ENCODE peak calls at places on chromosomes 16 and 17, in six cellular contexts. One of them, this sample, is unnamed.
A peak's percentile ranks its signal among the peaks of the same experiment; 100 is the strongest.

GRCh38 chr17:48155889-48156670 is 48.5 kb downstream of the SNX11 start:
- DNase-seq in MM.1S: no peak
- DNase-seq in endothelial cell of umbilical vein: no peak
- DNase-seq in astrocyte: no peak
- DNase-seq in hepatocyte: no peak
- DNase-seq in trophoblast cell: no peak
- DNase-seq in this sample: no peak

GRCh38 chr16:67968440-67969285 is at the start of gene SLC12A4:
- DNase-seq in MM.1S: peak; percentile 89
- DNase-seq in endothelial cell of umbilical vein: peak; percentile 78
- DNase-seq in astrocyte: peak; percentile 44
- DNase-seq in hepatocyte: peak; percentile 94
- DNase-seq in trophoblast cell: peak; percentile 67
- DNase-seq in this sample: peak; percentile 76

GRCh38 chr16:89945654-89946053 is 2.9 kb upstream of the DEF8 start:
- DNase-seq in MM.1S: no peak
- DNase-seq in endothelial cell of umbilical vein: no peak
- DNase-seq in astrocyte: no peak
- DNase-seq in hepatocyte: no peak
- DNase-seq in trophoblast cell: no peak
- DNase-seq in this sample: peak; percentile 30

GRCh38 chr16:89164436-89164835 is 7.1 kb upstream of the CDH15 start:
- DNase-seq in MM.1S: no peak
- DNase-seq in endothelial cell of umbilical vein: no peak
- DNase-seq in astrocyte: no peak
- DNase-seq in hepatocyte: no peak
- DNase-seq in trophoblast cell: no peak
- DNase-seq in this sample: no peak

GRCh38 chr17:78558181-78558850 is 18.9 kb downstream of the DNAH17 start:
- DNase-seq in MM.1S: no peak
- DNase-seq in endothelial cell of umbilical vein: no peak
- DNase-seq in astrocyte: no peak
- DNase-seq in hepatocyte: no peak
- DNase-seq in trophoblast cell: peak; percentile 15
- DNase-seq in this sample: no peak

GRCh38 chr16:85856054-85856453 is 42.9 kb upstream of the IRF8 start:
- DNase-seq in MM.1S: no peak
- DNase-seq in endothelial cell of umbilical vein: no peak
- DNase-seq in astrocyte: no peak
- DNase-seq in hepatocyte: no peak
- DNase-seq in trophoblast cell: no peak
- DNase-seq in this sample: no peak

GRCh38 chr16:65666132-65666869 is 544.4 kb upstream of the CDH11 start:
- DNase-seq in MM.1S: no peak
- DNase-seq in endothelial cell of umbilical vein: no peak
- DNase-seq in astrocyte: peak; percentile 44
- DNase-seq in hepatocyte: peak; percentile 70
- DNase-seq in trophoblast cell: no peak
- DNase-seq in this sample: peak; percentile 85

GRCh38 chr17:81978901-81979298 is 1.5 kb downstream of the ASPSCR1 start:
- DNase-seq in MM.1S: no peak
- DNase-seq in endothelial cell of umbilical vein: no peak
- DNase-seq in astrocyte: no peak
- DNase-seq in hepatocyte: no peak
- DNase-seq in trophoblast cell: no peak
- DNase-seq in this sample: no peak

GRCh38 chr17:63035271-63035670 is 69.2 kb downstream of the TANC2 start:
- DNase-seq in MM.1S: no peak
- DNase-seq in endothelial cell of umbilical vein: no peak
- DNase-seq in astrocyte: peak; percentile 79
- DNase-seq in hepatocyte: no peak
- DNase-seq in trophoblast cell: no peak
- DNase-seq in this sample: peak; percentile 86

GRCh38 chr17:28426081-28426519 is 20.1 kb upstream of the SLC46A1 start:
- DNase-seq in MM.1S: no peak
- DNase-seq in endothelial cell of umbilical vein: no peak
- DNase-seq in astrocyte: no peak
- DNase-seq in hepatocyte: no peak
- DNase-seq in trophoblast cell: no peak
- DNase-seq in this sample: peak; percentile 20

GRCh38 chr17:6753565-6753964 is 2.3 kb upstream of the XAF1 start:
- DNase-seq in MM.1S: no peak
- DNase-seq in endothelial cell of umbilical vein: peak; percentile 74
- DNase-seq in astrocyte: peak; percentile 4
- DNase-seq in hepatocyte: no peak
- DNase-seq in trophoblast cell: no peak
- DNase-seq in this sample: no peak

GRCh38 chr17:3974138-3974687 is 10.0 kb upstream of the ATP2A3 start:
- DNase-seq in MM.1S: no peak
- DNase-seq in endothelial cell of umbilical vein: peak; percentile 34
- DNase-seq in astrocyte: no peak
- DNase-seq in hepatocyte: no peak
- DNase-seq in trophoblast cell: no peak
- DNase-seq in this sample: no peak

GRCh38 chr16:49502136-49502881 is 128.7 kb downstream of the C16orf78 start:
- DNase-seq in MM.1S: no peak
- DNase-seq in endothelial cell of umbilical vein: no peak
- DNase-seq in astrocyte: no peak
- DNase-seq in hepatocyte: no peak
- DNase-seq in trophoblast cell: no peak
- DNase-seq in this sample: no peak

GRCh38 chr16:10971560-10971961 is 27.2 kb downstream of the CLEC16A start:
- DNase-seq in MM.1S: peak; percentile 64
- DNase-seq in endothelial cell of umbilical vein: peak; percentile 73
- DNase-seq in astrocyte: peak; percentile 69
- DNase-seq in hepatocyte: peak; percentile 88
- DNase-seq in trophoblast cell: peak; percentile 78
- DNase-seq in this sample: peak; percentile 80

GRCh38 chr17:65041518-65041917 is 15.0 kb downstream of the GNA13 start:
- DNase-seq in MM.1S: no peak
- DNase-seq in endothelial cell of umbilical vein: no peak
- DNase-seq in astrocyte: no peak
- DNase-seq in hepatocyte: no peak
- DNase-seq in trophoblast cell: no peak
- DNase-seq in this sample: no peak

GRCh38 chr16:68319185-68319908 is 8.5 kb downstream of the PRMT7 start:
- DNase-seq in MM.1S: no peak
- DNase-seq in endothelial cell of umbilical vein: no peak
- DNase-seq in astrocyte: no peak
- DNase-seq in hepatocyte: no peak
- DNase-seq in trophoblast cell: no peak
- DNase-seq in this sample: no peak

GRCh38 chr17:7403043-7403901 is 625 bp downstream of the TMEM256 start:
- DNase-seq in MM.1S: no peak
- DNase-seq in endothelial cell of umbilical vein: no peak
- DNase-seq in astrocyte: no peak
- DNase-seq in hepatocyte: peak; percentile 85
- DNase-seq in trophoblast cell: no peak
- DNase-seq in this sample: no peak

GRCh38 chr17:43536236-43537088 is 9.7 kb downstream of the ETV4 start:
- DNase-seq in MM.1S: no peak
- DNase-seq in endothelial cell of umbilical vein: no peak
- DNase-seq in astrocyte: peak; percentile 28
- DNase-seq in hepatocyte: no peak
- DNase-seq in trophoblast cell: peak; percentile 82
- DNase-seq in this sample: peak; percentile 43

GRCh38 chr17:68057531-68057952 is 22.0 kb downstream of the KPNA2 start:
- DNase-seq in MM.1S: peak; percentile 29
- DNase-seq in endothelial cell of umbilical vein: peak; percentile 53
- DNase-seq in astrocyte: no peak
- DNase-seq in hepatocyte: no peak
- DNase-seq in trophoblast cell: peak; percentile 45
- DNase-seq in this sample: peak; percentile 61

GRCh38 chr16:17817260-17817659 is 346.5 kb upstream of the XYLT1 start:
- DNase-seq in MM.1S: no peak
- DNase-seq in endothelial cell of umbilical vein: no peak
- DNase-seq in astrocyte: no peak
- DNase-seq in hepatocyte: no peak
- DNase-seq in trophoblast cell: no peak
- DNase-seq in this sample: no peak

GRCh38 chr16:56715128-56715527 is 14.8 kb upstream of the NUP93 start:
- DNase-seq in MM.1S: no peak
- DNase-seq in endothelial cell of umbilical vein: no peak
- DNase-seq in astrocyte: no peak
- DNase-seq in hepatocyte: no peak
- DNase-seq in trophoblast cell: no peak
- DNase-seq in this sample: no peak

DNA sequence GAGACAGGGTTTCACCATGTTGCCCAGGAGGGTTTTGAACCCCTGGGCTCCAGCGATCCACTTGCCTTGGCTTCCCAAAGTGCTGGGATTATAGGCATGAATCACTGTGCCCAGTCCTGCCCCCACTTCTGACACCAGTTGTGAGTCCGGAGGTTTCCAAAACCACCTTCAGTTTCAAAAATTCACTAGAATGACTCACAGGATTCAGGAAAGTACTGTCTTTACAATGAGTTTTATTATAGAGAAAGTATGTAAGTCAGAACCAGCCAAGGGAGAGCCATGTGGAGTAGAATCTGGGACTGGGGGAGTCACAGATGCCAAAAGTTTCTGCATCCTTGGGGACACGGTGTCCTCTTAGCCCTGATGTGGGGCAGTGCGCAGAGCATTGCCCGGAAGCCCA is 55.1 kb downstream of the PLD6 start:
- DNase-seq in MM.1S: no peak
- DNase-seq in endothelial cell of umbilical vein: peak; percentile 59
- DNase-seq in astrocyte: peak; percentile 85
- DNase-seq in hepatocyte: no peak
- DNase-seq in trophoblast cell: no peak
- DNase-seq in this sample: peak; percentile 97
- H3K4me2 ChIP-seq in MM.1S: no peak overlapping the region
- H3K4me2 ChIP-seq in endothelial cell of umbilical vein: peak overlapping the region; percentile 38
- H3K4me2 ChIP-seq in astrocyte: peak overlapping the region; percentile 68
- H3K4me2 ChIP-seq in hepatocyte: no peak overlapping the region
- H3K4me2 ChIP-seq in trophoblast cell: no peak overlapping the region
- H3K4me2 ChIP-seq in this sample: peak overlapping the region; percentile 65

DNA sequence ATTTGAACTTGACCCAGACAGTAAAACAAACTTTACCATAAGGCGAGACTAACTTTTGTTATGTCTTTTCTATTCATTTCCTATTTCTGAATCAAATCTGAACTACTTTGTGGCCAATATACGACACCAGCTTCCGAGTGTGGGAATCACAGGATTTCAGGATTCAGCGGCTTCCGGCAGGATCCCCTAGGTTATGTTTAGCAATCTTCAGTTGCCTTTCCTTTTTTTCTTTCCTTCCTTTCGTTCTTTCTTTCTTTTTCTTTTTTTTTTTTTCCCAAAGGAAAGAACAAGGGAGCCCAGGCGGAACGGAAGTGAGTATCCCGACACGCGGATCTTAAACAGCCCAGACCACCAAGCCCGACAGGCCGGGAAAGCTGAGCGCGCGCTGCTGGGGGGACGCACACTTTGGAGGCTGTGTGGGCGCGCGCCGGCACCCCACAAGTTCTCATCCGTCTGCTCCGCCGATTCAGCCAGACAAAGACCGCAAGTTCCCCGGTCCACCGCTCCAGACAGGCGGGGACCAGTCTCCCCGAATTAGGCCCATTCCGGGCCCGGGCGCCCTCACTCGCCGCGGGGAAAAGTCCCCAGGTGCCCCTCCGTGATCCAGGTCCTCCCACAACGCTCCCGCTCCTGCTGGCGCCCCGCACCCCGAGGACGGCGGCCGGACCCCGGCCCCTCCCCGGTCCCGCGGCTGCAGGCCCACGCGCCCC is 540 bp downstream of the TBC1D16 start:
- DNase-seq in MM.1S: no peak
- DNase-seq in endothelial cell of umbilical vein: peak; percentile 68
- DNase-seq in astrocyte: peak; percentile 29
- DNase-seq in hepatocyte: peak; percentile 47
- DNase-seq in trophoblast cell: no peak
- DNase-seq in this sample: peak; percentile 31
- H3K4me1 ChIP-seq in MM.1S: no peaks in the 10 kb centered on the region
- H3K4me1 ChIP-seq in endothelial cell of umbilical vein: peaks cover 7% of the 10 kb centered on the region
- H3K4me1 ChIP-seq in astrocyte: peaks cover 10% of the 10 kb centered on the region
- H3K4me1 ChIP-seq in hepatocyte: peaks cover 12% of the 10 kb centered on the region
- H3K4me1 ChIP-seq in trophoblast cell: peaks cover 6% of the 10 kb centered on the region
- H3K4me1 ChIP-seq in this sample: peaks cover 26% of the 10 kb centered on the region

GRCh38 chr17:5499790-5500189 is 13.4 kb downstream of the MIS12 start:
- DNase-seq in MM.1S: no peak
- DNase-seq in endothelial cell of umbilical vein: no peak
- DNase-seq in astrocyte: no peak
- DNase-seq in hepatocyte: peak; percentile 39
- DNase-seq in trophoblast cell: no peak
- DNase-seq in this sample: no peak

GRCh38 chr17:5502552-5502951 is 16.2 kb downstream of the MIS12 start:
- DNase-seq in MM.1S: no peak
- DNase-seq in endothelial cell of umbilical vein: no peak
- DNase-seq in astrocyte: no peak
- DNase-seq in hepatocyte: no peak
- DNase-seq in trophoblast cell: no peak
- DNase-seq in this sample: no peak

GRCh38 chr17:5500247-5500803 is 14.0 kb downstream of the MIS12 start:
- DNase-seq in MM.1S: no peak
- DNase-seq in endothelial cell of umbilical vein: peak; percentile 16
- DNase-seq in astrocyte: no peak
- DNase-seq in hepatocyte: peak; percentile 45
- DNase-seq in trophoblast cell: no peak
- DNase-seq in this sample: no peak

GRCh38 chr17:5500804-5501391 is 14.5 kb downstream of the MIS12 start:
- DNase-seq in MM.1S: peak; percentile 53
- DNase-seq in endothelial cell of umbilical vein: peak; percentile 85
- DNase-seq in astrocyte: peak; percentile 80
- DNase-seq in hepatocyte: peak; percentile 97
- DNase-seq in trophoblast cell: peak; percentile 49
- DNase-seq in this sample: peak; percentile 54

DNA sequence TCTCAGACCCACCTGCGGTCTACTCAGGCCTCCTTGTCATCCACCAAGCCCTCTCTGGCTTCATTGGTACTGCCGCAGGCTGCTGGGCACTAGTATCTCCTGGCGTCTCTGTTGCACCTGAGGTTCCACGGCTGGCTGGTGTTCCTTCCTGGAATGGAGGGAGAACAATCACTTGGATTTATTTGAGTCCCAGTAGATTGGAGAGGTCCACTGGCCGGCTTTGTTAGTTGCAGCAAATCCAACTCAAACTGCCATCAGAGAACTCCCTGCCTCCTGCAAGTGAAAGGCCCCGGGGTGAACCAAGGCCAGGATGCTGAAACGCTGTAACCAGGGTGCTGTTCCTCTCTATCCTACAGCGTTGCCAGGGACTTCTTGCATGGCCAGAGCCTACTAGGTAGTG is 15.4 kb downstream of the MIS12 start:
- DNase-seq in MM.1S: no peak
- DNase-seq in endothelial cell of umbilical vein: no peak
- DNase-seq in astrocyte: no peak
- DNase-seq in hepatocyte: no peak
- DNase-seq in trophoblast cell: no peak
- DNase-seq in this sample: no peak
- H3K4me2 ChIP-seq in MM.1S: no peak overlapping the region
- H3K4me2 ChIP-seq in endothelial cell of umbilical vein: no peak overlapping the region
- H3K4me2 ChIP-seq in astrocyte: peak overlapping the region; percentile 93
- H3K4me2 ChIP-seq in hepatocyte: peak overlapping the region; percentile 92
- H3K4me2 ChIP-seq in trophoblast cell: no peak overlapping the region
- H3K4me2 ChIP-seq in this sample: no peak overlapping the region

DNA sequence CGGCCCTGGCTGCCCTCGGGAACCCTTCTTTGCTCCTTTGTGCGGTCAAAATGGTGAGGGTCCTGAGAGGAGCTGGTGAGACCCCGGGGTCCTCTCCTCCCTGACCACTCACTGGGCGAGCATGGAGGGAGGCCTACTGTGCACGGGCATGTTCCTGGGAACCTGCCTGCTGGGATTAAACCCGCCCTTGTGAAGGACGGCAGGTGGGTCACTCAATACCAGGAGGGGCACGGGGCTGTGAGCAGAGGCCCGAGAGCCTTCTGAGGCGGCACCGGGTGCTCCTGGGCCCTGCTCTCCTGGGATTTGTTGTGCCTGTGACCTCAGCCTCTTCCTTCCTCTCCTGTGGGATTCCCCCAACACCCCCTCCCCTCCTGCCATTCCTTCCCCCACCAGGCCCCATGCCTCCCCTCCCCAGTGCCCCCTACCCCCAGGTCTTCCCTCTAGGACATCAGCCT is 19.7 kb downstream of the METRNL start:
- DNase-seq in MM.1S: no peak
- DNase-seq in endothelial cell of umbilical vein: no peak
- DNase-seq in astrocyte: no peak
- DNase-seq in hepatocyte: no peak
- DNase-seq in trophoblast cell: no peak
- DNase-seq in this sample: no peak
- H3K4me1 ChIP-seq in MM.1S: peaks cover 16% of the 10 kb centered on the region
- H3K4me1 ChIP-seq in endothelial cell of umbilical vein: peaks cover 9% of the 10 kb centered on the region
- H3K4me1 ChIP-seq in astrocyte: peaks cover 14% of the 10 kb centered on the region
- H3K4me1 ChIP-seq in hepatocyte: peaks cover 56% of the 10 kb centered on the region
- H3K4me1 ChIP-seq in trophoblast cell: peaks cover 32% of the 10 kb centered on the region
- H3K4me1 ChIP-seq in this sample: peaks cover 9% of the 10 kb centered on the region